ENCODE peak calls at places on chromosomes 6 and 20, in six cellular contexts. One of them, this sample, is unnamed.
A peak's percentile ranks its signal among the peaks of the same experiment; 100 is the strongest.

GRCh38 chr20:25277941-25278521 is 30.1 kb downstream of the PYGB start:
- DNase-seq in A549: no peak
- DNase-seq in esophagus squamous epithelium: no peak
- DNase-seq in fibroblast of lung: no peak
- DNase-seq in Panc1: no peak
- DNase-seq in transverse colon: peak; percentile 63
- DNase-seq in this sample: peak; percentile 12

GRCh38 chr6:80530096-80530495 is 423.6 kb downstream of the BCKDHB start:
- DNase-seq in A549: no peak
- DNase-seq in esophagus squamous epithelium: no peak
- DNase-seq in fibroblast of lung: no peak
- DNase-seq in Panc1: no peak
- DNase-seq in transverse colon: no peak
- DNase-seq in this sample: no peak

GRCh38 chr6:87407531-87407895 is 259 bp upstream of the CFAP206 start:
- DNase-seq in A549: peak; percentile 25
- DNase-seq in esophagus squamous epithelium: no peak
- DNase-seq in fibroblast of lung: peak; percentile 37
- DNase-seq in Panc1: peak; percentile 25
- DNase-seq in transverse colon: no peak
- DNase-seq in this sample: peak; percentile 52

GRCh38 chr6:169990095-169991030 is 238.9 kb downstream of the ERMARD start:
- DNase-seq in A549: no peak
- DNase-seq in esophagus squamous epithelium: no peak
- DNase-seq in fibroblast of lung: no peak
- DNase-seq in Panc1: no peak
- DNase-seq in transverse colon: peak; percentile 50
- DNase-seq in this sample: peak; percentile 70

GRCh38 chr6:11621119-11621518 is 83.6 kb downstream of the TMEM170B start:
- DNase-seq in A549: no peak
- DNase-seq in esophagus squamous epithelium: no peak
- DNase-seq in fibroblast of lung: no peak
- DNase-seq in Panc1: no peak
- DNase-seq in transverse colon: no peak
- DNase-seq in this sample: no peak

GRCh38 chr6:128807577-128807976 is 75.4 kb upstream of the LAMA2 start:
- DNase-seq in A549: no peak
- DNase-seq in esophagus squamous epithelium: no peak
- DNase-seq in fibroblast of lung: peak; percentile 45
- DNase-seq in Panc1: peak; percentile 8
- DNase-seq in transverse colon: no peak
- DNase-seq in this sample: no peak

GRCh38 chr6:110101885-110102284 is 77.6 kb downstream of the WASF1 start:
- DNase-seq in A549: no peak
- DNase-seq in esophagus squamous epithelium: no peak
- DNase-seq in fibroblast of lung: no peak
- DNase-seq in Panc1: no peak
- DNase-seq in transverse colon: no peak
- DNase-seq in this sample: no peak

GRCh38 chr6:169320013-169320412 is 66.4 kb upstream of the THBS2 start:
- DNase-seq in A549: no peak
- DNase-seq in esophagus squamous epithelium: no peak
- DNase-seq in fibroblast of lung: peak; percentile 59
- DNase-seq in Panc1: no peak
- DNase-seq in transverse colon: no peak
- DNase-seq in this sample: no peak

GRCh38 chr6:11113038-11113437 is 1.5 kb upstream of the ERVFRD-1 start:
- DNase-seq in A549: no peak
- DNase-seq in esophagus squamous epithelium: no peak
- DNase-seq in fibroblast of lung: no peak
- DNase-seq in Panc1: no peak
- DNase-seq in transverse colon: no peak
- DNase-seq in this sample: no peak

GRCh38 chr6:39471954-39472659 is 149.6 kb upstream of the KCNK16 start:
- DNase-seq in A549: no peak
- DNase-seq in esophagus squamous epithelium: no peak
- DNase-seq in fibroblast of lung: no peak
- DNase-seq in Panc1: no peak
- DNase-seq in transverse colon: no peak
- DNase-seq in this sample: no peak

GRCh38 chr6:137699036-137699683 is 167.9 kb upstream of the TNFAIP3 start:
- DNase-seq in A549: no peak
- DNase-seq in esophagus squamous epithelium: no peak
- DNase-seq in fibroblast of lung: no peak
- DNase-seq in Panc1: no peak
- DNase-seq in transverse colon: no peak
- DNase-seq in this sample: peak; percentile 46

DNA sequence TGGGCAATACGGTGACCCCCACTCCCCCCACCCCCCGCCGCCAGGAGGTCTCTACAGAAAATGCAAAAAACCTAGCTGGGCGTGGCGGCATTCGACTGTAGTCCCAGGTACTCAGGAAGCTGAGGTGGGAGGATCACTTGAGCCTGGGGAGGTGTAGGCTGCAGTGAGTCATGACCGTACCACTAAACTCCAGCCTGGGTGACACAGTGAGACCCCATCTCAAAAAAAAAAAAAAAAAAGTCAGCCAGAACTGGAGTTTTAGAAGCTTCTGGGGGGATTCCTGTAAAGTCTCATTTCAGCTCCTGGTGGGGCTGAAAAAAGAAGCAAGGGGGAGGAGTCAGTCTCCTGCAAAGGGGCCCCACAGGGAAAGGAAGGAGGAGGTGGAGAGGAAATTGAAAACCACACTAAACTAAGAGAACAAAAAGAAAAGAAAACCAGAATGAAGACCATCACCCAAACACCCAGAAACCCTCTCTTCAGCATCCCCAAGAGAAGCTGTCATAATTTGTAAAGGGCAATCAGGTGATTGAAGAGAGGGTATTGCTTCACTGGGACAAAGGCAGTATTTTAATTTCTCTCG is 50.4 kb downstream of the NOL4L start:
- DNase-seq in A549: no peak
- DNase-seq in esophagus squamous epithelium: no peak
- DNase-seq in fibroblast of lung: no peak
- DNase-seq in Panc1: no peak
- DNase-seq in transverse colon: no peak
- DNase-seq in this sample: no peak
- H3K4me1 ChIP-seq in A549: peaks cover 9% of the 10 kb centered on the region
- H3K4me1 ChIP-seq in esophagus squamous epithelium: peaks cover 23% of the 10 kb centered on the region
- H3K4me1 ChIP-seq in fibroblast of lung: no peaks in the 10 kb centered on the region
- H3K4me1 ChIP-seq in Panc1: peaks cover 7% of the 10 kb centered on the region
- H3K4me1 ChIP-seq in transverse colon: peaks cover 31% of the 10 kb centered on the region
- H3K4me1 ChIP-seq in this sample: peaks cover 8% of the 10 kb centered on the region

GRCh38 chr6:165845488-165845887 is 182.4 kb upstream of the PDE10A start:
- DNase-seq in A549: no peak
- DNase-seq in esophagus squamous epithelium: no peak
- DNase-seq in fibroblast of lung: no peak
- DNase-seq in Panc1: no peak
- DNase-seq in transverse colon: no peak
- DNase-seq in this sample: no peak

GRCh38 chr6:165849539-165850430 is 186.7 kb upstream of the PDE10A start:
- DNase-seq in A549: no peak
- DNase-seq in esophagus squamous epithelium: no peak
- DNase-seq in fibroblast of lung: no peak
- DNase-seq in Panc1: no peak
- DNase-seq in transverse colon: no peak
- DNase-seq in this sample: no peak

GRCh38 chr6:165848099-165848461 is 185.0 kb upstream of the PDE10A start:
- DNase-seq in A549: no peak
- DNase-seq in esophagus squamous epithelium: no peak
- DNase-seq in fibroblast of lung: no peak
- DNase-seq in Panc1: no peak
- DNase-seq in transverse colon: no peak
- DNase-seq in this sample: no peak

GRCh38 chr6:165846123-165846966 is 183.3 kb upstream of the PDE10A start:
- DNase-seq in A549: no peak
- DNase-seq in esophagus squamous epithelium: no peak
- DNase-seq in fibroblast of lung: no peak
- DNase-seq in Panc1: no peak
- DNase-seq in transverse colon: peak; percentile 80
- DNase-seq in this sample: no peak

DNA sequence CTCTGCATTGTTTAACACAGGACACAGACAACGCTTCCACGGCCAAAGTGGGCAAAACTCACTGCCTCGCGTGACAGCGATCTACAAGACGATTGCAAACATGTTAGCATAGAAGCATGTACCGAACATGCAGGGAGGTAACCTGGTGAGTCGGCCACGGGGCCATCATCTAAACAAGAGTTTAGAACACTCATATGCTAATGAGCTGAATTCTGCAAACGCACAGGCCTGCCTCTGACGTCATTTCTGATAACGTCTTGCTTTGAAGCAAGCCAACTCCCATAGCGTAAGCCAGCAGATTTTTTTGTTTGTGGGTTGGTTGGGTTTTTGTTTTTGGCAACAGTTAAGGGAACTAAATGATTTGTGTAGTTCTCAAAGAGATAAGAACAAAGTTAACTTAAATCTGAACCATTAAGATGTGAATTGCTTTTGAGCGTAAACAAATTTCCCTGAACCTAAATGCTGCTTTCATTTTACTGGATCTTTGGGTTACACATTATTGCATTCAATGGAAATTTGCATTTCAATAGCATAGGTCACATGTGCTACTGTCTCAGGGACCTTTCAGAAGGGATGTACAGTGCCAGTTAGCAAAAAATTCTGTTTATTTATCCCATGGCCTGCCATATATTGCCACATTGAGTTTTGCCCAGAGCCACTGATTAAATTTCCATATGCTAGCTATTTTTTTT is 184.5 kb upstream of the PDE10A start:
- DNase-seq in A549: no peak
- DNase-seq in esophagus squamous epithelium: no peak
- DNase-seq in fibroblast of lung: peak; percentile 60
- DNase-seq in Panc1: no peak
- DNase-seq in transverse colon: peak; percentile 66
- DNase-seq in this sample: no peak
- TF ChIP-seq CTCF in A549: no peak
- TF ChIP-seq CTCF in esophagus squamous epithelium: no peak
- TF ChIP-seq CTCF in fibroblast of lung: no peak
- TF ChIP-seq CTCF in Panc1: no peak
- TF ChIP-seq CTCF in transverse colon: no peak
- TF ChIP-seq CTCF in this sample: no peak

GRCh38 chr6:163420315-163420667 is 5.8 kb downstream of the QKI start:
- DNase-seq in A549: no peak
- DNase-seq in esophagus squamous epithelium: no peak
- DNase-seq in fibroblast of lung: peak; percentile 40
- DNase-seq in Panc1: no peak
- DNase-seq in transverse colon: no peak
- DNase-seq in this sample: no peak
- H3K4me1 ChIP-seq in A549: peaks cover 49% of the 10 kb centered on the region
- H3K4me1 ChIP-seq in esophagus squamous epithelium: peaks cover 22% of the 10 kb centered on the region
- H3K4me1 ChIP-seq in fibroblast of lung: peaks cover 6% of the 10 kb centered on the region
- H3K4me1 ChIP-seq in Panc1: peaks cover 46% of the 10 kb centered on the region
- H3K4me1 ChIP-seq in transverse colon: peaks cover 11% of the 10 kb centered on the region
- H3K4me1 ChIP-seq in this sample: peaks cover 32% of the 10 kb centered on the region

DNA sequence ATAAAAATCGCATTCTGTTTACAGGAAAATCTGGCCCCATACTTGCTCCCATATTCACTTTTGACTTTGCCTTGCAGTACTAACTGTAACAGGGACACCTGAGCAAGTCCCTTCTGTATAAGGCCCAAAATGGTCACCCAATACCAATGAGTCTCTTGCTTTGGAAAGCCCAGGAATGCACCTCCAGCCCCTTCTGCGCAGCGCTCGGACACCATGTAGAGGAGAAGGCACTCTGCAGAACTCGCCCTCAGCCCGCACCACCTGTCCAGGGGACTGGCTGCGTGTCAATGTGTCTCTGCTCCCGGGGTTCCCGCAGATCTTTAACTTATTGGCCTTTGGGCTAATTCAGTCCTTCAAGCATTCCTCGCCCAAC is 746 bp upstream of the PRND start:
- DNase-seq in A549: no peak
- DNase-seq in esophagus squamous epithelium: no peak
- DNase-seq in fibroblast of lung: no peak
- DNase-seq in Panc1: no peak
- DNase-seq in transverse colon: no peak
- DNase-seq in this sample: no peak
- TF ChIP-seq CTCF in A549: peak; percentile 26
- TF ChIP-seq CTCF in esophagus squamous epithelium: no peak
- TF ChIP-seq CTCF in fibroblast of lung: no peak
- TF ChIP-seq CTCF in Panc1: no peak
- TF ChIP-seq CTCF in transverse colon: no peak
- TF ChIP-seq CTCF in this sample: no peak

GRCh38 chr6:41644297-41644879 is 6.1 kb downstream of the MDFI start:
- DNase-seq in A549: no peak
- DNase-seq in esophagus squamous epithelium: no peak
- DNase-seq in fibroblast of lung: no peak
- DNase-seq in Panc1: no peak
- DNase-seq in transverse colon: no peak
- DNase-seq in this sample: no peak

GRCh38 chr6:41642960-41643898 is 5.0 kb downstream of the MDFI start:
- DNase-seq in A549: no peak
- DNase-seq in esophagus squamous epithelium: no peak
- DNase-seq in fibroblast of lung: no peak
- DNase-seq in Panc1: no peak
- DNase-seq in transverse colon: no peak
- DNase-seq in this sample: no peak

GRCh38 chr6:41645007-41645618 is 6.8 kb downstream of the MDFI start:
- DNase-seq in A549: no peak
- DNase-seq in esophagus squamous epithelium: no peak
- DNase-seq in fibroblast of lung: no peak
- DNase-seq in Panc1: no peak
- DNase-seq in transverse colon: no peak
- DNase-seq in this sample: no peak

GRCh38 chr6:41642090-41642959 is 4.1 kb downstream of the MDFI start:
- DNase-seq in A549: no peak
- DNase-seq in esophagus squamous epithelium: no peak
- DNase-seq in fibroblast of lung: no peak
- DNase-seq in Panc1: no peak
- DNase-seq in transverse colon: no peak
- DNase-seq in this sample: no peak

DNA sequence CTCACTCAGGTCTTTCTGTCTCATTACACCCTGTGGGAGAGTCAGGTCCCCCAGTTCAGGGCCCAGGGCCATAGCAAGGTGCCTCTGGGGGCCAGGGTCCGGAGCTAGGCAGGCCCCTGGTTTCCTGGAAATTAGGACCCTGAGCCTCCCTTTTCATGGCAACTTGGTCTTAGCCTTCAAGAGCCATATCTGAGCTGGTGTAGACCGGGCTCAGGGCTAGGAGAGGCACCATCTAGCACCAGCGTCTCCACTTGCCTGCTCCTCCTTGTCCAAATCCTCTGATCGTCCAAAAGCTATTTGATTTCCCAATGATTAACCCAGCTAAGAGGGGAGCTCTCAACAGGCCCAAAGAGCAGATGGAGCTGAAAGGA is 5.6 kb downstream of the MDFI start:
- DNase-seq in A549: no peak
- DNase-seq in esophagus squamous epithelium: no peak
- DNase-seq in fibroblast of lung: no peak
- DNase-seq in Panc1: no peak
- DNase-seq in transverse colon: no peak
- DNase-seq in this sample: no peak
- H3K4me1 ChIP-seq in A549: no peaks in the 10 kb centered on the region
- H3K4me1 ChIP-seq in esophagus squamous epithelium: peaks cover 4% of the 10 kb centered on the region
- H3K4me1 ChIP-seq in fibroblast of lung: no peaks in the 10 kb centered on the region
- H3K4me1 ChIP-seq in Panc1: peaks cover 3% of the 10 kb centered on the region
- H3K4me1 ChIP-seq in transverse colon: peaks cover 3% of the 10 kb centered on the region
- H3K4me1 ChIP-seq in this sample: no peaks in the 10 kb centered on the region

GRCh38 chr20:53214392-53214791 is 242.2 kb downstream of the TSHZ2 start:
- DNase-seq in A549: no peak
- DNase-seq in esophagus squamous epithelium: no peak
- DNase-seq in fibroblast of lung: no peak
- DNase-seq in Panc1: no peak
- DNase-seq in transverse colon: no peak
- DNase-seq in this sample: no peak
- TF ChIP-seq CTCF in A549: no peak
- TF ChIP-seq CTCF in esophagus squamous epithelium: no peak
- TF ChIP-seq CTCF in fibroblast of lung: no peak
- TF ChIP-seq CTCF in Panc1: no peak
- TF ChIP-seq CTCF in transverse colon: no peak
- TF ChIP-seq CTCF in this sample: no peak